ENCODE peak calls at places on chromosomes 16 and 17, in six cellular contexts. One of them, this sample, is unnamed.

GRCh38 chr16:66740010-66740409 is 11.4 kb downstream of the DYNC1LI2 start:
- DNase-seq in colonic mucosa: peak
- DNase-seq in AG04449: no peak
- DNase-seq in DND-41: peak
- DNase-seq in small intestine: peak
- DNase-seq in left ventricle myocardium inferior: no peak
- DNase-seq in this sample: no peak

GRCh38 chr16:27400751-27401620 is 988 bp upstream of the IL21R start:
- DNase-seq in DND-41: no peak
- DNase-seq in colonic mucosa: no peak
- DNase-seq in AG04449: no peak
- DNase-seq in left ventricle myocardium inferior: no peak
- DNase-seq in small intestine: no peak
- DNase-seq in this sample: no peak

GRCh38 chr17:68491864-68492263 is 20.4 kb upstream of the PRKAR1A start:
- DNase-seq in left ventricle myocardium inferior: peak
- DNase-seq in colonic mucosa: peak
- DNase-seq in small intestine: peak
- DNase-seq in DND-41: no peak
- DNase-seq in AG04449: no peak
- DNase-seq in this sample: no peak

GRCh38 chr16:69003500-69003899 is 102.0 kb upstream of the HAS3 start:
- DNase-seq in small intestine: no peak
- DNase-seq in DND-41: no peak
- DNase-seq in left ventricle myocardium inferior: no peak
- DNase-seq in colonic mucosa: no peak
- DNase-seq in AG04449: no peak
- DNase-seq in this sample: no peak

GRCh38 chr17:74431568-74432483 is at the start of gene GPRC5C:
- DNase-seq in small intestine: peak
- DNase-seq in colonic mucosa: peak
- DNase-seq in DND-41: no peak
- DNase-seq in AG04449: no peak
- DNase-seq in left ventricle myocardium inferior: peak
- DNase-seq in this sample: no peak

GRCh38 chr16:3008749-3009088 is 4.0 kb upstream of the CLDN9 start:
- DNase-seq in small intestine: no peak
- DNase-seq in DND-41: no peak
- DNase-seq in AG04449: no peak
- DNase-seq in left ventricle myocardium inferior: no peak
- DNase-seq in colonic mucosa: no peak
- DNase-seq in this sample: no peak

GRCh38 chr16:71937868-71938510 is 42.7 kb downstream of the IST1 start:
- DNase-seq in small intestine: no peak
- DNase-seq in left ventricle myocardium inferior: no peak
- DNase-seq in colonic mucosa: no peak
- DNase-seq in AG04449: no peak
- DNase-seq in DND-41: no peak
- DNase-seq in this sample: no peak

GRCh38 chr16:23397464-23397863 is 55.5 kb downstream of the COG7 start:
- DNase-seq in small intestine: no peak
- DNase-seq in DND-41: no peak
- DNase-seq in AG04449: no peak
- DNase-seq in left ventricle myocardium inferior: no peak
- DNase-seq in colonic mucosa: no peak
- DNase-seq in this sample: no peak

GRCh38 chr16:57606847-57607501 is 21.5 kb upstream of the ADGRG1 start:
- DNase-seq in colonic mucosa: peak
- DNase-seq in AG04449: no peak
- DNase-seq in left ventricle myocardium inferior: no peak
- DNase-seq in DND-41: no peak
- DNase-seq in small intestine: peak
- DNase-seq in this sample: no peak

GRCh38 chr17:11244781-11245180 is 3.8 kb downstream of the SHISA6 start:
- DNase-seq in small intestine: no peak
- DNase-seq in AG04449: no peak
- DNase-seq in left ventricle myocardium inferior: no peak
- DNase-seq in colonic mucosa: no peak
- DNase-seq in DND-41: no peak
- DNase-seq in this sample: no peak

GRCh38 chr16:24900230-24900629 is 54.5 kb downstream of the SLC5A11 start:
- DNase-seq in DND-41: no peak
- DNase-seq in left ventricle myocardium inferior: no peak
- DNase-seq in colonic mucosa: no peak
- DNase-seq in small intestine: no peak
- DNase-seq in AG04449: no peak
- DNase-seq in this sample: no peak

GRCh38 chr17:9859781-9860180 is 34.1 kb downstream of the GLP2R start:
- DNase-seq in DND-41: no peak
- DNase-seq in colonic mucosa: no peak
- DNase-seq in small intestine: no peak
- DNase-seq in left ventricle myocardium inferior: no peak
- DNase-seq in AG04449: no peak
- DNase-seq in this sample: no peak

GRCh38 chr16:3157229-3158013 is 22.6 kb downstream of the ZNF213 start:
- DNase-seq in AG04449: peak
- DNase-seq in left ventricle myocardium inferior: peak
- DNase-seq in colonic mucosa: peak
- DNase-seq in DND-41: peak
- DNase-seq in small intestine: peak
- DNase-seq in this sample: peak

GRCh38 chr17:12927541-12928425 is 90.0 kb downstream of the ELAC2 start:
- DNase-seq in AG04449: peak
- DNase-seq in small intestine: no peak
- DNase-seq in colonic mucosa: no peak
- DNase-seq in left ventricle myocardium inferior: peak
- DNase-seq in DND-41: no peak
- DNase-seq in this sample: no peak

GRCh38 chr16:67177743-67178699 is 5.7 kb downstream of the MATCAP1 start:
- DNase-seq in AG04449: no peak
- DNase-seq in small intestine: peak
- DNase-seq in DND-41: no peak
- DNase-seq in left ventricle myocardium inferior: peak
- DNase-seq in colonic mucosa: peak
- DNase-seq in this sample: no peak

GRCh38 chr16:2079311-2079800 is 31.6 kb downstream of the TSC2 start:
- DNase-seq in left ventricle myocardium inferior: no peak
- DNase-seq in DND-41: no peak
- DNase-seq in colonic mucosa: no peak
- DNase-seq in AG04449: no peak
- DNase-seq in small intestine: no peak
- DNase-seq in this sample: no peak

GRCh38 chr17:14200354-14200753 is 36.3 kb downstream of the CDRT15 start:
- DNase-seq in DND-41: no peak
- DNase-seq in small intestine: no peak
- DNase-seq in left ventricle myocardium inferior: no peak
- DNase-seq in AG04449: no peak
- DNase-seq in colonic mucosa: no peak
- DNase-seq in this sample: no peak

GRCh38 chr17:41633498-41634197 is 9.3 kb upstream of the KRT17 start:
- DNase-seq in AG04449: no peak
- DNase-seq in left ventricle myocardium inferior: no peak
- DNase-seq in small intestine: no peak
- DNase-seq in colonic mucosa: no peak
- DNase-seq in DND-41: peak
- DNase-seq in this sample: no peak

GRCh38 chr17:47966079-47966519 is 4.8 kb upstream of the CDK5RAP3 start:
- DNase-seq in left ventricle myocardium inferior: no peak
- DNase-seq in small intestine: peak
- DNase-seq in colonic mucosa: peak
- DNase-seq in AG04449: no peak
- DNase-seq in DND-41: no peak
- DNase-seq in this sample: no peak

GRCh38 chr17:5329784-5330557 is 47.9 kb downstream of the RABEP1 start:
- DNase-seq in small intestine: no peak
- DNase-seq in colonic mucosa: no peak
- DNase-seq in left ventricle myocardium inferior: no peak
- DNase-seq in DND-41: no peak
- DNase-seq in AG04449: no peak
- DNase-seq in this sample: no peak

GRCh38 chr17:62906881-62907280 is 59.2 kb upstream of the TANC2 start:
- DNase-seq in DND-41: no peak
- DNase-seq in colonic mucosa: no peak
- DNase-seq in AG04449: no peak
- DNase-seq in small intestine: no peak
- DNase-seq in left ventricle myocardium inferior: no peak
- DNase-seq in this sample: no peak

GRCh38 chr17:49327835-49328784 is 33.9 kb downstream of the ZNF652 start:
- DNase-seq in small intestine: no peak
- DNase-seq in colonic mucosa: no peak
- DNase-seq in AG04449: no peak
- DNase-seq in DND-41: no peak
- DNase-seq in left ventricle myocardium inferior: no peak
- DNase-seq in this sample: no peak

GRCh38 chr17:64331366-64331765 is 59.3 kb downstream of the PECAM1 start:
- DNase-seq in small intestine: no peak
- DNase-seq in AG04449: no peak
- DNase-seq in colonic mucosa: no peak
- DNase-seq in left ventricle myocardium inferior: no peak
- DNase-seq in DND-41: no peak
- DNase-seq in this sample: no peak

GRCh38 chr16:13702614-13703013 is 217.3 kb upstream of the ERCC4 start:
- DNase-seq in left ventricle myocardium inferior: no peak
- DNase-seq in colonic mucosa: no peak
- DNase-seq in small intestine: no peak
- DNase-seq in DND-41: no peak
- DNase-seq in AG04449: no peak
- DNase-seq in this sample: no peak

DNA sequence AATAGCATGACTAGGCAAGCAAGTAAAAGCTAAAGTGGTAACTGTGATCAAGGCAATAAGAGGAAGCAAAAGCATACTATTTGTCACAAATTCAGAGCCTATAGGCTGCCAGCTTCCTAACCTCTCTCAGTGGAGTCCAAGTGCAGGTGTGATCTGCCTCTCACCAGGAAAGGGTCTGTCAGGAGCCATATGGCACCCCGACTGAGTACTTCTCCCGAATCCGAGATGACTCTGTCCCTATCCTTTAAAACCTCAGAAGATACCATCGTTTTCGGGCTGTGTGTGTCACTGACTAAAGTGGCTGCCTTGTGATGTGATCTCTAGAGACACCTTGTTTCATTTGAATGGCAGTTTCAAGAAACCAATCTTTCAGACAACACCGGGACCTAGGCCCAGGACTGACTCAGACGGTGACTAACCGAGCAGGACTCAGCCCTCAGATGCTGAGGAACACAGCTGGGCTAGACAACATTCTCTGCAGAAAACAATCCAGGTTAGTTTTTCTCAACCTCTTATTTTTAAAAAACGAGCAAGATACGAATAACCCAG is 63.6 kb downstream of the SMG6 start:
- DNase-seq in colonic mucosa: no peak
- DNase-seq in AG04449: no peak
- DNase-seq in left ventricle myocardium inferior: peak
- DNase-seq in DND-41: no peak
- DNase-seq in small intestine: no peak
- DNase-seq in this sample: peak
- H3K4me3 ChIP-seq in colonic mucosa: no peak
- H3K4me3 ChIP-seq in AG04449: no peak
- H3K4me3 ChIP-seq in left ventricle myocardium inferior: peak
- H3K4me3 ChIP-seq in DND-41: no peak
- H3K4me3 ChIP-seq in small intestine: no peak
- H3K4me3 ChIP-seq in this sample: no peak

GRCh38 chr16:54923988-54924387 is 6.7 kb upstream of the IRX5 start:
- DNase-seq in DND-41: no peak
- DNase-seq in small intestine: no peak
- DNase-seq in AG04449: no peak
- DNase-seq in left ventricle myocardium inferior: no peak
- DNase-seq in colonic mucosa: no peak
- DNase-seq in this sample: no peak

GRCh38 chr16:54927125-54928015 is 3.3 kb upstream of the IRX5 start:
- DNase-seq in AG04449: no peak
- DNase-seq in DND-41: no peak
- DNase-seq in small intestine: no peak
- DNase-seq in left ventricle myocardium inferior: no peak
- DNase-seq in colonic mucosa: no peak
- DNase-seq in this sample: no peak

GRCh38 chr16:54928016-54928356 is 2.7 kb upstream of the IRX5 start:
- DNase-seq in left ventricle myocardium inferior: no peak
- DNase-seq in DND-41: peak
- DNase-seq in small intestine: no peak
- DNase-seq in colonic mucosa: no peak
- DNase-seq in AG04449: no peak
- DNase-seq in this sample: no peak

GRCh38 chr16:54928421-54929089 is 2.1 kb upstream of the IRX5 start:
- DNase-seq in colonic mucosa: no peak
- DNase-seq in left ventricle myocardium inferior: peak
- DNase-seq in small intestine: peak
- DNase-seq in DND-41: peak
- DNase-seq in AG04449: no peak
- DNase-seq in this sample: no peak

GRCh38 chr16:54926166-54926838 is 4.4 kb upstream of the IRX5 start:
- DNase-seq in AG04449: no peak
- DNase-seq in left ventricle myocardium inferior: no peak
- DNase-seq in small intestine: no peak
- DNase-seq in DND-41: no peak
- DNase-seq in colonic mucosa: no peak
- DNase-seq in this sample: peak
- H3K4me3 ChIP-seq in AG04449: no peak
- H3K4me3 ChIP-seq in left ventricle myocardium inferior: peak
- H3K4me3 ChIP-seq in small intestine: no peak
- H3K4me3 ChIP-seq in DND-41: peak
- H3K4me3 ChIP-seq in colonic mucosa: no peak
- H3K4me3 ChIP-seq in this sample: peak

DNA sequence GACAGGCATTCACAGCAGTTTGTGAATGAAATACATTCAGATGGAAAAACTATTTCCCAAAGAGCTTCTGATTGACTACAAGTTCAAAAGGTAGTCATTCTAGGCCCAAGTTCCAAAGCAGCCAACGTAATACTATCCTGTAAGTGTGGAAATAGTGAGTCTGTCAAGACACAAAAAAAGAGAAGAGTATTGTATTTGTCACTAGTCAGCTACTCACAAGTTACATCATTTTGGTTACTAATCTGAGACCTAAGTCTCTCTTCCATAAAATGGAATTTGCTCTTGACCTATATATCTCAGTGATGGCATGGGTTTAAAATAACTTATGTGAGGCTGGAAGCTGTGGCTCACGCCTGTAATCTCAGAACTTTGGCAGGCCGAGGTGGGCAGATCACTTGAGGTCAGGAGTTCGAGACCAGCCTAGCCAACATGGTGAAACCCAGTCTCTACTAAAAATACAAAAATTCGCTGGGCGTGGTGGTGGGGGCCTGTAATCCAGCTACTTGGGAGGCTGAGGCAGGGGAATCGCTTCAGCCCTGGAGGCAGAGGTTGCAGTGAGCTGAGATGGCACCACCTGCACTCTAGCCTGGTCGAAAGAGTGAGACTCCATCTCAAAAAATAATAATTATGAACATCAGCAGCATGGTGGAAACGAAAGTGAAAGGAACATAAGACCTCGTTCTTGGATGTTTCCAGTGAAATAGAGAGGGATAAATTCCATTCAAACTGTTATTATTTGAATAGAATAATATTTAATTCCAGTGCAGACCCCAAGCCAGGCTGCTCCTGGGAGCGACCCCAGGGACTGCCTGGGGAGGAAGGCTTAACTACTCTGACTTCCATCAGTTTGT is 2.9 kb downstream of the CMC2 start:
- DNase-seq in colonic mucosa: no peak
- DNase-seq in AG04449: peak
- DNase-seq in DND-41: peak
- DNase-seq in left ventricle myocardium inferior: no peak
- DNase-seq in small intestine: peak
- DNase-seq in this sample: no peak
- H3K4me3 ChIP-seq in colonic mucosa: peak
- H3K4me3 ChIP-seq in AG04449: peak
- H3K4me3 ChIP-seq in DND-41: peak
- H3K4me3 ChIP-seq in left ventricle myocardium inferior: peak
- H3K4me3 ChIP-seq in small intestine: peak
- H3K4me3 ChIP-seq in this sample: peak

GRCh38 chr16:50275428-50276127 is 9.2 kb downstream of the ADCY7 start:
- DNase-seq in small intestine: no peak
- DNase-seq in AG04449: no peak
- DNase-seq in DND-41: no peak
- DNase-seq in left ventricle myocardium inferior: no peak
- DNase-seq in colonic mucosa: no peak
- DNase-seq in this sample: no peak
- H3K4me3 ChIP-seq in small intestine: no peak
- H3K4me3 ChIP-seq in AG04449: no peak
- H3K4me3 ChIP-seq in DND-41: no peak
- H3K4me3 ChIP-seq in left ventricle myocardium inferior: peak
- H3K4me3 ChIP-seq in colonic mucosa: no peak
- H3K4me3 ChIP-seq in this sample: no peak

This sample was measured in skeletal muscle cell.